ENCODE peak calls at places on chromosomes 12 and 14, in six cellular contexts. One of them, this sample, is unnamed.

GRCh38 chr12:3526776-3527175 is 35.8 kb downstream of the PRMT8 start:
- DNase-seq in MV-4-11: no peak
- DNase-seq in non-pigmented ciliary epithelial cell: no peak
- DNase-seq in stimulated activated CD4-positive, alpha-beta T cell treated with anti-CD3 and anti-CD28 coated beads, Interleukin-4, amount 100 ng/mL, for 24 hours: no peak
- DNase-seq in RKO: no peak
- DNase-seq in AG09309: no peak
- DNase-seq in this sample: no peak

GRCh38 chr14:61341275-61342210 is 20.2 kb downstream of the PRKCH start:
- DNase-seq in stimulated activated CD4-positive, alpha-beta T cell treated with anti-CD3 and anti-CD28 coated beads, Interleukin-4, amount 100 ng/mL, for 24 hours: no peak
- DNase-seq in MV-4-11: no peak
- DNase-seq in non-pigmented ciliary epithelial cell: no peak
- DNase-seq in AG09309: no peak
- DNase-seq in RKO: no peak
- DNase-seq in this sample: no peak

GRCh38 chr14:55388160-55388559 is 23.5 kb downstream of the ATG14 start:
- DNase-seq in stimulated activated CD4-positive, alpha-beta T cell treated with anti-CD3 and anti-CD28 coated beads, Interleukin-4, amount 100 ng/mL, for 24 hours: no peak
- DNase-seq in MV-4-11: no peak
- DNase-seq in RKO: peak
- DNase-seq in AG09309: peak
- DNase-seq in non-pigmented ciliary epithelial cell: no peak
- DNase-seq in this sample: no peak

GRCh38 chr12:56487448-56488040 is 417 bp downstream of the GLS2 start:
- DNase-seq in AG09309: no peak
- DNase-seq in MV-4-11: no peak
- DNase-seq in stimulated activated CD4-positive, alpha-beta T cell treated with anti-CD3 and anti-CD28 coated beads, Interleukin-4, amount 100 ng/mL, for 24 hours: no peak
- DNase-seq in non-pigmented ciliary epithelial cell: no peak
- DNase-seq in RKO: peak
- DNase-seq in this sample: no peak

GRCh38 chr12:118980407-118981014 is 830 bp upstream of the SRRM4 start:
- DNase-seq in non-pigmented ciliary epithelial cell: no peak
- DNase-seq in MV-4-11: no peak
- DNase-seq in stimulated activated CD4-positive, alpha-beta T cell treated with anti-CD3 and anti-CD28 coated beads, Interleukin-4, amount 100 ng/mL, for 24 hours: no peak
- DNase-seq in AG09309: no peak
- DNase-seq in RKO: no peak
- DNase-seq in this sample: no peak

GRCh38 chr12:111033281-111034147 is 113.1 kb upstream of the MYL2 start:
- DNase-seq in RKO: no peak
- DNase-seq in stimulated activated CD4-positive, alpha-beta T cell treated with anti-CD3 and anti-CD28 coated beads, Interleukin-4, amount 100 ng/mL, for 24 hours: no peak
- DNase-seq in MV-4-11: no peak
- DNase-seq in non-pigmented ciliary epithelial cell: no peak
- DNase-seq in AG09309: no peak
- DNase-seq in this sample: no peak

GRCh38 chr12:59695379-59695778 is 99.5 kb downstream of the SLC16A7 start:
- DNase-seq in RKO: peak
- DNase-seq in AG09309: peak
- DNase-seq in non-pigmented ciliary epithelial cell: no peak
- DNase-seq in stimulated activated CD4-positive, alpha-beta T cell treated with anti-CD3 and anti-CD28 coated beads, Interleukin-4, amount 100 ng/mL, for 24 hours: no peak
- DNase-seq in MV-4-11: no peak
- DNase-seq in this sample: no peak

GRCh38 chr14:21408152-21408551 is 24.3 kb upstream of the SUPT16H start:
- DNase-seq in MV-4-11: no peak
- DNase-seq in non-pigmented ciliary epithelial cell: peak
- DNase-seq in stimulated activated CD4-positive, alpha-beta T cell treated with anti-CD3 and anti-CD28 coated beads, Interleukin-4, amount 100 ng/mL, for 24 hours: no peak
- DNase-seq in RKO: peak
- DNase-seq in AG09309: no peak
- DNase-seq in this sample: no peak

GRCh38 chr14:53174918-53175317 is 21.8 kb upstream of the DDHD1 start:
- DNase-seq in stimulated activated CD4-positive, alpha-beta T cell treated with anti-CD3 and anti-CD28 coated beads, Interleukin-4, amount 100 ng/mL, for 24 hours: no peak
- DNase-seq in MV-4-11: no peak
- DNase-seq in RKO: no peak
- DNase-seq in non-pigmented ciliary epithelial cell: no peak
- DNase-seq in AG09309: no peak
- DNase-seq in this sample: no peak

GRCh38 chr12:123094349-123095073 is 56.4 kb downstream of the PITPNM2 start:
- DNase-seq in stimulated activated CD4-positive, alpha-beta T cell treated with anti-CD3 and anti-CD28 coated beads, Interleukin-4, amount 100 ng/mL, for 24 hours: no peak
- DNase-seq in RKO: no peak
- DNase-seq in non-pigmented ciliary epithelial cell: no peak
- DNase-seq in AG09309: peak
- DNase-seq in MV-4-11: no peak
- DNase-seq in this sample: no peak

GRCh38 chr14:57068511-57068910 is 200.2 kb downstream of the EXOC5 start:
- DNase-seq in non-pigmented ciliary epithelial cell: no peak
- DNase-seq in stimulated activated CD4-positive, alpha-beta T cell treated with anti-CD3 and anti-CD28 coated beads, Interleukin-4, amount 100 ng/mL, for 24 hours: no peak
- DNase-seq in MV-4-11: no peak
- DNase-seq in RKO: no peak
- DNase-seq in AG09309: no peak
- DNase-seq in this sample: no peak

GRCh38 chr12:93442411-93443340 is 929 bp upstream of the UBE2N start:
- DNase-seq in stimulated activated CD4-positive, alpha-beta T cell treated with anti-CD3 and anti-CD28 coated beads, Interleukin-4, amount 100 ng/mL, for 24 hours: no peak
- DNase-seq in RKO: peak
- DNase-seq in MV-4-11: no peak
- DNase-seq in AG09309: no peak
- DNase-seq in non-pigmented ciliary epithelial cell: no peak
- DNase-seq in this sample: no peak

GRCh38 chr12:26238341-26239126 is 43.2 kb downstream of the SSPN start:
- DNase-seq in AG09309: no peak
- DNase-seq in stimulated activated CD4-positive, alpha-beta T cell treated with anti-CD3 and anti-CD28 coated beads, Interleukin-4, amount 100 ng/mL, for 24 hours: no peak
- DNase-seq in RKO: no peak
- DNase-seq in MV-4-11: no peak
- DNase-seq in non-pigmented ciliary epithelial cell: no peak
- DNase-seq in this sample: no peak

GRCh38 chr12:109779382-109779781 is 53.8 kb downstream of the TRPV4 start:
- DNase-seq in AG09309: no peak
- DNase-seq in RKO: peak
- DNase-seq in stimulated activated CD4-positive, alpha-beta T cell treated with anti-CD3 and anti-CD28 coated beads, Interleukin-4, amount 100 ng/mL, for 24 hours: no peak
- DNase-seq in non-pigmented ciliary epithelial cell: no peak
- DNase-seq in MV-4-11: peak
- DNase-seq in this sample: no peak

GRCh38 chr12:4355843-4356327 is 23.6 kb downstream of the FGF23 start:
- DNase-seq in RKO: peak
- DNase-seq in AG09309: no peak
- DNase-seq in stimulated activated CD4-positive, alpha-beta T cell treated with anti-CD3 and anti-CD28 coated beads, Interleukin-4, amount 100 ng/mL, for 24 hours: peak
- DNase-seq in MV-4-11: peak
- DNase-seq in non-pigmented ciliary epithelial cell: no peak
- DNase-seq in this sample: peak

This sample was measured in activated T-cell treated with anti-CD3 and anti-CD28 coated beads, Interleukin-2, amount 50 U/mL, for 4 hours.